ENCODE peak calls at places on chromosomes 13 and 19, in six cellular contexts. M, J, S, L, P and Z are unnamed samples.

GRCh38 chr13:99442273-99442895 is 58.9 kb upstream of the TM9SF2 start:
- DNase-seq in M (peak; percentile 45), J (peak; percentile 51), S (peak; percentile 46), L (peak; percentile 25), P (no peak), Z (peak; percentile 32)

GRCh38 chr13:27194895-27195764 is 23.5 kb upstream of the USP12 start:
- DNase-seq in M (peak; percentile 95), J (peak; percentile 90), S (peak; percentile 89), L (peak; percentile 63), P (no peak), Z (peak; percentile 35)

GRCh38 chr13:111622051-111622531 is 301.6 kb downstream of the TEX29 start:
- DNase-seq in M (no peak), J (no peak), S (no peak), L (no peak), P (no peak), Z (no peak)

GRCh38 chr13:23856008-23856750 is 33.0 kb downstream of the MIPEP start:
- DNase-seq in M (no peak), J (no peak), S (peak; percentile 14), L (no peak), P (no peak), Z (no peak)

GRCh38 chr19:41373993-41374392 is 2.3 kb upstream of the TMEM91 start:
- DNase-seq in M (peak; percentile 92), J (peak; percentile 47), S (no peak), L (peak; percentile 72), P (no peak), Z (no peak)

GRCh38 chr13:24983094-24983493 is 112.8 kb upstream of the PABPC3 start:
- DNase-seq in M (no peak), J (no peak), S (no peak), L (no peak), P (no peak), Z (no peak)

GRCh38 chr19:58466089-58466759 is 656 bp upstream of the ZNF324 start:
- DNase-seq in M (no peak), J (no peak), S (no peak), L (no peak), P (no peak), Z (no peak)

GRCh38 chr13:95494082-95494681 is 58.3 kb upstream of the CLDN10 start:
- DNase-seq in M (peak; percentile 62), J (peak; percentile 69), S (peak; percentile 66), L (peak; percentile 11), P (no peak), Z (peak; percentile 44)

GRCh38 chr13:45315520-45316167 is 25.3 kb downstream of the TPT1 start:
- DNase-seq in M (no peak), J (no peak), S (no peak), L (no peak), P (no peak), Z (no peak)

GRCh38 chr19:38247734-38248268 is 8.4 kb downstream of the PPP1R14A start:
- DNase-seq in M (no peak), J (no peak), S (peak; percentile 72), L (no peak), P (no peak), Z (no peak)

GRCh38 chr13:34878354-34878753 is 63.7 kb upstream of the NBEA start:
- DNase-seq in M (no peak), J (no peak), S (no peak), L (no peak), P (no peak), Z (no peak)

GRCh38 chr13:74930402-74931165 is 551.4 kb downstream of the TBC1D4 start:
- DNase-seq in M (peak; percentile 61), J (peak; percentile 13), S (no peak), L (no peak), P (no peak), Z (no peak)

GRCh38 chr19:12788682-12789097 is 2.6 kb upstream of the JUNB start:
- DNase-seq in M (peak; percentile 75), J (peak; percentile 88), S (peak; percentile 73), L (no peak), P (no peak), Z (no peak)

GRCh38 chr19:6219592-6220290 is 60.0 kb downstream of the MLLT1 start:
- DNase-seq in M (no peak), J (no peak), S (no peak), L (no peak), P (no peak), Z (no peak)

GRCh38 chr19:15471639-15472101 is 7.3 kb upstream of the RASAL3 start:
- DNase-seq in M (no peak), J (no peak), S (no peak), L (no peak), P (no peak), Z (no peak)

GRCh38 chr19:55117063-55117635 is 288 bp downstream of the PPP1R12C start:
- DNase-seq in M (no peak), J (no peak), S (no peak), L (peak; percentile 27), P (no peak), Z (no peak)

DNA sequence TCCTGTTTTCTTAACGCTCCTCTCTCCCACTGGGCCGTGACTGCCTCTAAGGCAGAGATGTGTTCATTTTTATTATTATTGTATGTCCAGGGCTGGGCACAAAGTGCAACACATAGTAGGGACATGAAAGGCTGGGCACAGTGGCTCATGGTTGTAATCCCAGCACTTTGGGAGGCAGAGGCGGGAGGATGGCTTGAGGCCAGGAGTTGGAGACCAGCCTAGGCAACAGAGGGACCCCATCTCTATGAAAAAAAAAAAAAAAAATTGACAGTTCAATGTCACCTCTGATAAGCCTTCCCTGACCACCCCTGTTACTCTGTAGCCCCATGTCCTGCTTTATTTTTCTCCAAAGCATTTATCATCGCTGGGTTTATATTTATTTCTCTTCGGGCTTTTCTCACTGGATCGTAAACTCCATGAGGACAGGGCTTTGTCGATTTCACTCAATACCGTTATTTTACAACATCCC is 481 bp upstream of the SAE1 start:
- DNase-seq in M (no peak), J (no peak), S (no peak), L (no peak), P (no peak), Z (no peak)
- H3K4me3 ChIP-seq in M (peak overlapping the region; percentile 2), J (peak overlapping the region; percentile 92), S (no peak overlapping the region), L (no peak overlapping the region), P (no peak overlapping the region), Z (no peak overlapping the region)

DNA sequence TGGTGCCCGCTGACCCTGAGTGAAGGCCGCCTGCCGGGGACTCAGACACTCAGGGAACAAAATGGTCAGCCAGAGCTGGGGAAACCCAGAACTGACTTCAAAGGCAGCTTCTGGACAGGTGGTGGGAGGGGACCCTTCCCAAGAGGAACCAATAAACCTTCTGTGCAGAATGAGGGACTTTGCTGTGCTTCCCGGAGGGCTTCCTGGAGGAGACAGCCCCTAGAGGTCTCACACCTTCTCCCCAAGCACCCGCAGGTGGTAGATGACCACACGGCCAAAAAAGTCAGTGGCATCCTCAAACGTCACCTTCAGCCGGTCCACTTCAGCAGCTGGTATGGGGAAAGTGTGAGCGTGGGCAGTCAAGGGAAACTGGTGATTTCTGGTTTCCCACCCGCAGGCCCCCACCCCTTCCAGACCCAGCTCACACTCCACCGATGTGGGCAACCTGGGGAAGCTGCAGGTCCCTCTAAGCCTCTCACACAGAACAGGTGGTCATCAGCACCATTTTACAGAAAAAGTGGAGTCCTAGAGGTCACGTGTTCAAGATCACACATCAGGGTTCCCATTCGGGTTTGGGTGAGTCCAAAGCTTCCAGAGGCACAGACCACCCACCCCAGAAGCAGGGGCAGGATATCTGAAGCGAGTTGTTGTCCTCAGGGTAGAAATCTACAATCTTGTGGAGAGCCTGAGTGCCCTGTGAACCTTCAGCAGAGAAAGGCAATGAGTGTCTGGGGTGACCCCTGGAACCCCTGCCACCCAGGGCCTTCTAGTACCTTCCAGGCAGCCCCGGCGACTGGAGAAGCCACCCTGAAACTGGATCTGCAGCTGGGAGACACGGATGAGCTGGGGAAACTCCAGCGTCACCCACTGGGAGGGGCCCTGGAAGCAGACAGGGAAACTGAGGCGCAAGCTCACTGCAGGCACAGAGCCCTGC is 1.2 kb downstream of the NR2C2AP start:
- DNase-seq in M (no peak), J (no peak), S (no peak), L (no peak), P (no peak), Z (no peak)
- H3K4me2 ChIP-seq in M (peak overlapping the region; percentile 84), J (no peak overlapping the region), S (peak overlapping the region; percentile 92), L (peak overlapping the region; percentile 88), P (peak overlapping the region; percentile 88), Z (peak overlapping the region; percentile 68)

GRCh38 chr13:97976551-97977375 is 23.3 kb downstream of the IPO5 start:
- DNase-seq in M (no peak), J (peak; percentile 39), S (peak; percentile 47), L (peak; percentile 21), P (peak; percentile 94), Z (peak; percentile 21)
- H3K23ac ChIP-seq in M (peak overlapping the region; percentile 95), J (peak overlapping the region; percentile 13), S (no peak overlapping the region), L (no peak overlapping the region), P (no peak overlapping the region), Z (peak overlapping the region; percentile 93)

GRCh38 chr13:46388308-46388707 is 1.3 kb upstream of the RUBCNL start:
- DNase-seq in M (no peak), J (no peak), S (no peak), L (no peak), P (no peak), Z (no peak)

GRCh38 chr13:46388846-46389245 is 1.8 kb upstream of the RUBCNL start:
- DNase-seq in M (no peak), J (no peak), S (peak; percentile 77), L (no peak), P (no peak), Z (no peak)

GRCh38 chr13:46386426-46386995 is 541 bp downstream of the RUBCNL start:
- DNase-seq in M (no peak), J (peak; percentile 26), S (peak; percentile 54), L (no peak), P (peak; percentile 62), Z (no peak)

GRCh38 chr13:46385946-46386345 is 1.1 kb downstream of the RUBCNL start:
- DNase-seq in M (no peak), J (no peak), S (peak; percentile 81), L (no peak), P (no peak), Z (no peak)

DNA sequence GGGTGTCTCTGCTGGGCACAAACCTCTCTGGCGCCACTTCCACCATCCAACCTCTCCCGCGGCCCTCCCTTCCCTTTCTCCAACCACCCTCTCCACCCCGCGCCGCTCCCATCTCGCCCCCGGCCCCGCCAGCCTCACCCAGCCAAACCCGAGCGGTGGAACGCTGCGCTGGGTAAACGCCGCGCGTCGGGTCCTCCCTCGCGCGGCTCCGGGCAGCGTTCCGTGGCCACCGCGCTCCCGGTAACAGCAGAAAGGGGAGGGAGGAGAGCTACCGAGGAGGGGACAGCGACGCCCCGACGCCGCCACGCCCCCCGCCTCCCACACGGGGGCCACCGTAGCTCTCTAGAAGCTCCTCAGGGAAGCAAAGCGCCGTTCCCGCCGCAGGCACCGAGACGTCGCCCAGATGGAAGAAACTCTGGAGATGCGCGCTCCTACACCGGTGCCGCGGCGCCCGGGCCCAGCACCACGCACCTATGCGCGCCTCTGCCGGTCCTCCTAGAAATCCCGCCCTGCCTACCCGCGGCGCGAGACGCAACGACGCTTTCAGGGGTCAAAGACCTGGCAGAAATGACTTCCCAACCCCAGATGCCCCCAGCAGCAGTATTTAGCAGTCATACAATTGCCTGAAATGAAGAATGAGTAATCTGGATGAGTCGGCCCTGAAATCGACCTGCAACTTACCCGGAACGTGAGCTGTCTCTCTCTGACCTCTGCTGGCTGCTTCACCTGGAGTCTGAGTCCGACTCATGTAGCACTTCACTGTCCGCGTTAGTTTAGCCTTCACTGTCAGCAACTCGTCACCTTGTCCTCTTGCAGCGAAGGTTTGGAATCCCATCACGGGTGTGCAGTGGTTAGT is at the start of gene RUBCNL:
- DNase-seq in M (no peak), J (peak; percentile 41), S (peak; percentile 82), L (peak; percentile 33), P (peak; percentile 77), Z (peak; percentile 57)
- H3K4me3 ChIP-seq in M (no peak within 1 kb of the TSS), J (peak within 1 kb of the TSS; percentile 85), S (peak within 1 kb of the TSS; percentile 70), L (peak within 1 kb of the TSS; percentile 72), P (peak within 1 kb of the TSS; percentile 86), Z (peak within 1 kb of the TSS; percentile 81)